ENCODE peak calls at places on chromosome 3, in four cellular contexts. B is CD8-positive, alpha-beta T cell; U is body of pancreas; S is left ventricle myocardium inferior. D is an unnamed sample.

GRCh38 chr3:124032881-124033359 is 41.0 kb upstream of the ROPN1 start:
- DNase-seq in B (peak; percentile 65), U (peak; percentile 82), S (peak; percentile 89), D (peak; percentile 37)

GRCh38 chr3:11601446-11602241 is 42.1 kb downstream of the VGLL4 start:
- DNase-seq in B (no peak), U (no peak), S (peak; percentile 62), D (no peak)

GRCh38 chr3:63995056-63995576 is 28.2 kb downstream of the PSMD6 start:
- DNase-seq in B (no peak), U (no peak), S (no peak), D (no peak)

GRCh38 chr3:52385157-52385556 is 59.7 kb downstream of the SEMA3G start:
- DNase-seq in B (no peak), U (no peak), S (no peak), D (peak; percentile 82)

GRCh38 chr3:34955684-34956083 is 683.6 kb upstream of the ARPP21 start:
- DNase-seq in B (no peak), U (no peak), S (no peak), D (no peak)

GRCh38 chr3:39724233-39724846 is 85.1 kb upstream of the MYRIP start:
- DNase-seq in B (no peak), U (no peak), S (no peak), D (no peak)

GRCh38 chr3:79297242-79297641 is 470.6 kb downstream of the ROBO1 start:
- DNase-seq in B (no peak), U (no peak), S (no peak), D (no peak)

GRCh38 chr3:161250116-161250515 is 29.0 kb downstream of the NMD3 start:
- DNase-seq in B (no peak), U (no peak), S (no peak), D (no peak)

GRCh38 chr3:43733459-43734384 is 43.0 kb downstream of the ABHD5 start:
- DNase-seq in B (peak; percentile 17), U (peak; percentile 22), S (peak; percentile 55), D (no peak)

GRCh38 chr3:127074900-127075360 is 92.0 kb downstream of the PLXNA1 start:
- DNase-seq in B (no peak), U (peak; percentile 34), S (no peak), D (no peak)

GRCh38 chr3:179991104-179991503 is 45.6 kb downstream of the PEX5L start:
- DNase-seq in B (no peak), U (no peak), S (no peak), D (no peak)

GRCh38 chr3:182436547-182436946 is 356.8 kb upstream of the ATP11B start:
- DNase-seq in B (no peak), U (no peak), S (no peak), D (no peak)

GRCh38 chr3:133248389-133248788 is 151.5 kb upstream of the BFSP2 start:
- DNase-seq in B (no peak), U (no peak), S (no peak), D (no peak)

GRCh38 chr3:52784931-52785590 is 7.7 kb downstream of the ITIH1 start:
- DNase-seq in B (no peak), U (no peak), S (no peak), D (no peak)

GRCh38 chr3:37661615-37662306 is 199.9 kb upstream of the CTDSPL start:
- DNase-seq in B (no peak), U (no peak), S (no peak), D (no peak)

GRCh38 chr3:59644479-59645075 is 594.8 kb upstream of the CFAP20DC start:
- DNase-seq in B (no peak), U (peak; percentile 7), S (no peak), D (no peak)

GRCh38 chr3:66477846-66478245 is 23.0 kb downstream of the LRIG1 start:
- DNase-seq in B (no peak), U (peak; percentile 58), S (no peak), D (no peak)

GRCh38 chr3:66476852-66477381 is 23.9 kb downstream of the LRIG1 start:
- DNase-seq in B (no peak), U (peak; percentile 42), S (no peak), D (no peak)

GRCh38 chr3:66480666-66481065 is 20.2 kb downstream of the LRIG1 start:
- DNase-seq in B (no peak), U (no peak), S (no peak), D (no peak)

GRCh38 chr3:66479532-66479947 is 21.3 kb downstream of the LRIG1 start:
- DNase-seq in B (no peak), U (no peak), S (no peak), D (no peak)

DNA sequence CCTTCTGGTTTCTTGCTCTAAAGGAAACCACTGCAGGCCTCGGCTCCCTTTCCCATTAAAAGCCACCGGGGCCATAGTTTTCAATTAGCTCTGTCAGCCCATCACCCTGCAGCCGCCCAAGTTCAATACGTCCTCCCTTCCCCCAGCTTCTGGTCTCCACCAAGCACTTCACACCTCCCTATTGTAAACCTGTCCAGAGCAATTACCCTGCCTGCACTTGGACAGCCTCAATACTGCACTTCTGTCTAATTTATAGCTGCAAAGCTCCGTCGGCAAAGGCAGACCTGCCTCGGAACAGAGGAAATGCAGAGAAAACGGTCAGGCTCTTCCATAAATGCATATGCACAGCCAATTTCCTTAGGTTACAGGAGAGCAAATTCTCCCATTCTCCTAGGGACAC is 21.9 kb downstream of the LRIG1 start:
- DNase-seq in B (no peak), U (no peak), S (no peak), D (no peak)
- H3K4me1 ChIP-seq in B (peaks cover 32% of the 10 kb centered on the region), U (peaks cover 100% of the 10 kb centered on the region), S (peaks cover 99% of the 10 kb centered on the region), D (peaks cover 23% of the 10 kb centered on the region)

GRCh38 chr3:125043599-125044151 is 12.1 kb downstream of the HEG1 start:
- DNase-seq in B (no peak), U (peak; percentile 22), S (peak; percentile 60), D (no peak)

GRCh38 chr3:125048282-125048681 is 7.5 kb downstream of the HEG1 start:
- DNase-seq in B (no peak), U (no peak), S (no peak), D (no peak)

GRCh38 chr3:125042725-125043406 is 12.9 kb downstream of the HEG1 start:
- DNase-seq in B (no peak), U (no peak), S (peak; percentile 64), D (no peak)

GRCh38 chr3:125045194-125045593 is 10.6 kb downstream of the HEG1 start:
- DNase-seq in B (no peak), U (no peak), S (no peak), D (no peak)

GRCh38 chr3:125045965-125046364 is 9.8 kb downstream of the HEG1 start:
- DNase-seq in B (no peak), U (no peak), S (no peak), D (no peak)
- H3K27ac ChIP-seq in B (no peak overlapping the region), U (no peak overlapping the region), S (peak overlapping the region; percentile 96), D (no peak overlapping the region)

GRCh38 chr3:183534249-183534648 is 21.3 kb downstream of the KLHL6 start:
- DNase-seq in B (no peak), U (no peak), S (no peak), D (no peak)
- H3K4me1 ChIP-seq in B (peaks cover 5% of the 10 kb centered on the region), U (no peaks in the 10 kb centered on the region), S (peaks cover 17% of the 10 kb centered on the region), D (no peaks in the 10 kb centered on the region)

GRCh38 chr3:121661376-121661775 is 673 bp upstream of the HCLS1 start:
- DNase-seq in B (no peak), U (no peak), S (no peak), D (no peak)
- H3K27ac ChIP-seq in B (peak overlapping the region; percentile 86), U (no peak overlapping the region), S (peak overlapping the region; percentile 69), D (no peak overlapping the region)

GRCh38 chr3:196189608-196190347 is 21.4 kb downstream of the ZDHHC19 start:
- DNase-seq in B (no peak), U (no peak), S (no peak), D (no peak)

GRCh38 chr3:196186661-196187573 is 24.3 kb downstream of the ZDHHC19 start:
- DNase-seq in B (no peak), U (no peak), S (no peak), D (no peak)

GRCh38 chr3:196180346-196180745 is 30.9 kb downstream of the ZDHHC19 start:
- DNase-seq in B (no peak), U (no peak), S (no peak), D (no peak)

GRCh38 chr3:196181127-196181546 is 30.1 kb downstream of the ZDHHC19 start:
- DNase-seq in B (no peak), U (no peak), S (no peak), D (no peak)

GRCh38 chr3:196184881-196185280 is 26.3 kb downstream of the ZDHHC19 start:
- DNase-seq in B (no peak), U (no peak), S (no peak), D (no peak)
- H3K4me1 ChIP-seq in B (peaks cover 31% of the 10 kb centered on the region), U (peaks cover 1% of the 10 kb centered on the region), S (peaks cover 9% of the 10 kb centered on the region), D (peaks cover 1% of the 10 kb centered on the region)

DNA sequence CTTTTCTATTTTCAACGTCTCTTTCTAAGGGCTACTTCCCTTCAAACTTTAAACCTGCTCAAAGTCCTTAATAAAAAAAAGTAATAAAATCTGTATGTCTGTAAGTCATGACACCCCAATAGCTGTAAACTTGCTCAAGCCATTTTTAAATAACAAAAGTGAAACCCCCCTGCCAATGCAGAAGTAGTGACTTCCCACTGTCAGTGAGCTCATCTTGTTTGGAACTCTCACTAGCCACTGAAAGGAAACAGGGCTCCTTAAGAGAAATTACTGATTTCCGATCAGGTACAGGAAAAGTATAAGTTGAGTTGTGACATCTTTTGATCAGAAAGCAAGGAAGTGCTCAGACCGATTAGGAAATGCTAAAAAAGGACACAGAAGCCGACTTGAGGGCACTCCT is 27.6 kb upstream of the GPR171 start:
- DNase-seq in B (no peak), U (no peak), S (no peak), D (no peak)
- H3K27ac ChIP-seq in B (no peak overlapping the region), U (no peak overlapping the region), S (peak overlapping the region; percentile 68), D (no peak overlapping the region)